ENCODE peak calls at places on chromosome 6, in five cellular contexts. V is IMR-90, P is K562, D is SK-N-SH, Q is GM12878. B is an unnamed sample.

GRCh38 chr6:110761371-110761770 is 53.9 kb downstream of the CDK19 start:
- DNase-seq in V (no peak), P (no peak), D (no peak), Q (no peak), B (no peak)

GRCh38 chr6:151917531-151918329 is 110.2 kb downstream of the ESR1 start:
- DNase-seq in V (no peak), P (no peak), D (no peak), Q (no peak), B (no peak)

GRCh38 chr6:133242761-133243590 is 1.8 kb downstream of the EYA4 start:
- DNase-seq in V (peak), P (no peak), D (peak), Q (no peak), B (peak)

GRCh38 chr6:159493888-159494632 is 199.0 kb downstream of the SOD2 start:
- DNase-seq in V (no peak), P (no peak), D (no peak), Q (no peak), B (no peak)

GRCh38 chr6:164859791-164860190 is 449.6 kb downstream of the C6orf118 start:
- DNase-seq in V (no peak), P (no peak), D (no peak), Q (no peak), B (no peak)

GRCh38 chr6:159203304-159204005 is 34.3 kb downstream of the FNDC1 start:
- DNase-seq in V (peak), P (no peak), D (no peak), Q (no peak), B (no peak)

GRCh38 chr6:101722481-101722880 is 329.0 kb downstream of the GRIK2 start:
- DNase-seq in V (no peak), P (no peak), D (no peak), Q (no peak), B (no peak)

GRCh38 chr6:44493593-44493992 is 106.1 kb downstream of the CDC5L start:
- DNase-seq in V (no peak), P (no peak), D (no peak), Q (no peak), B (no peak)

GRCh38 chr6:7914991-7915789 is 4.6 kb upstream of the TXNDC5 start:
- DNase-seq in V (peak), P (no peak), D (no peak), Q (no peak), B (no peak)

GRCh38 chr6:1952726-1953360 is 292.6 kb downstream of the GMDS start:
- DNase-seq in V (peak), P (no peak), D (no peak), Q (no peak), B (peak)

GRCh38 chr6:45677381-45677992 is 299.8 kb upstream of the SUPT3H start:
- DNase-seq in V (peak), P (no peak), D (no peak), Q (peak), B (no peak)

GRCh38 chr6:160996316-160996715 is 4.7 kb downstream of the MAP3K4 start:
- DNase-seq in V (no peak), P (no peak), D (no peak), Q (no peak), B (no peak)

GRCh38 chr6:1027795-1028569 is 283.9 kb upstream of the FOXQ1 start:
- DNase-seq in V (no peak), P (no peak), D (no peak), Q (no peak), B (no peak)

GRCh38 chr6:107656883-107657282 is 167.0 kb downstream of the SOBP start:
- DNase-seq in V (no peak), P (no peak), D (no peak), Q (no peak), B (no peak)

GRCh38 chr6:111119550-111120329 is 32.4 kb downstream of the SLC16A10 start:
- DNase-seq in V (peak), P (no peak), D (no peak), Q (no peak), B (no peak)

GRCh38 chr6:14108571-14109410 is 8.8 kb upstream of the CD83 start:
- DNase-seq in V (no peak), P (peak), D (no peak), Q (peak), B (no peak)

GRCh38 chr6:56399250-56399671 is 151.9 kb upstream of the COL21A1 start:
- DNase-seq in V (peak), P (no peak), D (no peak), Q (no peak), B (peak)

GRCh38 chr6:148954934-148955915 is 208.4 kb downstream of the UST start:
- DNase-seq in V (peak), P (no peak), D (no peak), Q (no peak), B (no peak)

GRCh38 chr6:166942393-166943168 is 13.8 kb downstream of the RNASET2 start:
- DNase-seq in V (peak), P (peak), D (peak), Q (no peak), B (no peak)

GRCh38 chr6:2753743-2754142 is 3.0 kb upstream of the MYLK4 start:
- DNase-seq in V (no peak), P (no peak), D (no peak), Q (no peak), B (no peak)

GRCh38 chr6:99833034-99833433 is 161.0 kb downstream of the MCHR2 start:
- DNase-seq in V (no peak), P (no peak), D (no peak), Q (no peak), B (no peak)

GRCh38 chr6:408148-408547 is 16.6 kb downstream of the IRF4 start:
- DNase-seq in V (no peak), P (no peak), D (no peak), Q (no peak), B (no peak)

GRCh38 chr6:119312441-119312840 is 37.1 kb downstream of the MAN1A1 start:
- DNase-seq in V (no peak), P (peak), D (no peak), Q (no peak), B (no peak)

GRCh38 chr6:5567352-5567751 is 306.0 kb downstream of the FARS2 start:
- DNase-seq in V (no peak), P (no peak), D (no peak), Q (peak), B (no peak)

GRCh38 chr6:1510239-1510638 is 99.5 kb upstream of the FOXC1 start:
- DNase-seq in V (no peak), P (no peak), D (no peak), Q (no peak), B (no peak)

GRCh38 chr6:166540631-166541331 is 45.7 kb downstream of the RAMACL start:
- DNase-seq in V (peak), P (peak), D (no peak), Q (peak), B (no peak)

GRCh38 chr6:93779086-93779858 is 359.9 kb upstream of the EPHA7 start:
- DNase-seq in V (no peak), P (no peak), D (no peak), Q (no peak), B (peak)

GRCh38 chr6:53943410-53943809 is 148.6 kb downstream of the LRRC1 start:
- DNase-seq in V (no peak), P (no peak), D (no peak), Q (no peak), B (no peak)

GRCh38 chr6:41073968-41074691 is 1.4 kb downstream of the NFYA start:
- DNase-seq in V (peak), P (peak), D (no peak), Q (no peak), B (no peak)

GRCh38 chr6:166672624-166673165 is 45.6 kb upstream of the RPS6KA2 start:
- DNase-seq in V (no peak), P (no peak), D (peak), Q (no peak), B (no peak)

GRCh38 chr6:89082439-89082838 is 1.9 kb downstream of the PNRC1 start:
- DNase-seq in V (peak), P (no peak), D (no peak), Q (no peak), B (no peak)

GRCh38 chr6:46191961-46192360 is 21.2 kb upstream of the ENPP5 start:
- DNase-seq in V (peak), P (no peak), D (no peak), Q (no peak), B (no peak)

GRCh38 chr6:28980137-28980796 is 24.8 kb downstream of the ZNF311 start:
- DNase-seq in V (no peak), P (peak), D (no peak), Q (no peak), B (no peak)

GRCh38 chr6:3610206-3610605 is 141.3 kb downstream of the PXDC1 start:
- DNase-seq in V (peak), P (no peak), D (no peak), Q (no peak), B (peak)

GRCh38 chr6:135280375-135281136 is 99.4 kb downstream of the MYB start:
- DNase-seq in V (peak), P (peak), D (peak), Q (no peak), B (no peak)

GRCh38 chr6:145453376-145453775 is 281.9 kb downstream of the EPM2A start:
- DNase-seq in V (no peak), P (no peak), D (peak), Q (no peak), B (no peak)

GRCh38 chr6:52261229-52261628 is 16.9 kb upstream of the IL17F start:
- DNase-seq in V (peak), P (no peak), D (no peak), Q (no peak), B (no peak)

GRCh38 chr6:52262620-52263344 is 18.5 kb upstream of the IL17F start:
- DNase-seq in V (no peak), P (no peak), D (no peak), Q (no peak), B (no peak)

GRCh38 chr6:52260634-52261033 is 16.3 kb upstream of the IL17F start:
- DNase-seq in V (no peak), P (no peak), D (no peak), Q (no peak), B (no peak)

GRCh38 chr6:52263709-52264320 is 19.5 kb upstream of the IL17F start:
- DNase-seq in V (peak), P (peak), D (peak), Q (no peak), B (peak)
- TF ChIP-seq RCOR1 in V (no peak), P (no peak), D (no peak), Q (no peak), B (no peak)

DNA sequence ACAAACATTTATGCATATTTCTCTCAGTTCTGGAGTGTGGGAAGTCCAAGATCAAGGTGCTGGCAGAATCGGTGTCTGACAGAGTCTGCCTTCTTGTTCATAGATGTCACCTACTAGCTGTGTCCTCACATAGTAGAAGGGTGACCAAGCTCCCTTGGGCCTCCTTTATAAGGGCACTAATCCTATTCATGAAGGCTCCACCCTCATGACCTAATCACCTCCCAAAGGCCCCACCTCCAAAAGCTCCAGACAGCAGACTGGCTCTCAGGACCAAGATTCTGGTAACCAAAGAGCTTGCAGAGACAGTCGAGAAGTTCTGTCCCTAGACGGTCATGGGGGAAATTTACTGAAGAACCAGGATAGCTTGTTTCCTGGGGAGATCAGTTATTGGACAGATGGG is 139.1 kb downstream of the COL9A1 start:
- DNase-seq in V (no peak), P (peak), D (no peak), Q (no peak), B (no peak)
- TF ChIP-seq RCOR1 in V (no peak), P (no peak), D (no peak), Q (no peak), B (no peak)

DNA sequence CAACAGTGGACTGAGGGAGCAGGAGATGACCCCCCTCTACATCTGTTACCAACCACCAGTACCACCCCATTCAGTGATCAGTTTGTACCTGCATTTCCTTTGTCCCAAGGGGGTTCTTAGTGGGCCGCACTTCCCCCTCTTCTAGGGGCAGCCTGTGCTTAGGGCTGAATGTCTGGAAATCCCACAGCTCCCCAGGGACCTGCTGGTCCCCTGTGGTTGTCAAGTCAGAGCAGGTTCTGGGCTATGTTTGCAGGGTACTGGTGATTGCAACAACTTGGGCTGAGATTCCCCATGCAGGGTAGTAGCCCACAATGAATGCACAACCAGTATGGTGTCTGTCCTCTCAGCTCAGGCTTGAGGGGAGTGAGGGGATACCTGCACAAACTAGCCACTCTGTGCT is 39.7 kb upstream of the COL10A1 start:
- DNase-seq in V (no peak), P (no peak), D (no peak), Q (peak), B (no peak)
- TF ChIP-seq RCOR1 in V (no peak), P (no peak), D (no peak), Q (no peak), B (no peak)

GRCh38 chr6:138229663-138230194 is 11.4 kb upstream of the PBOV1 start:
- DNase-seq in V (no peak), P (no peak), D (no peak), Q (no peak), B (no peak)

GRCh38 chr6:138230759-138231398 is 12.6 kb upstream of the PBOV1 start:
- DNase-seq in V (no peak), P (no peak), D (no peak), Q (no peak), B (no peak)

GRCh38 chr6:138234363-138234762 is 16.1 kb upstream of the PBOV1 start:
- DNase-seq in V (no peak), P (no peak), D (no peak), Q (no peak), B (no peak)

GRCh38 chr6:138229072-138229471 is 10.8 kb upstream of the PBOV1 start:
- DNase-seq in V (no peak), P (no peak), D (no peak), Q (no peak), B (no peak)

DNA sequence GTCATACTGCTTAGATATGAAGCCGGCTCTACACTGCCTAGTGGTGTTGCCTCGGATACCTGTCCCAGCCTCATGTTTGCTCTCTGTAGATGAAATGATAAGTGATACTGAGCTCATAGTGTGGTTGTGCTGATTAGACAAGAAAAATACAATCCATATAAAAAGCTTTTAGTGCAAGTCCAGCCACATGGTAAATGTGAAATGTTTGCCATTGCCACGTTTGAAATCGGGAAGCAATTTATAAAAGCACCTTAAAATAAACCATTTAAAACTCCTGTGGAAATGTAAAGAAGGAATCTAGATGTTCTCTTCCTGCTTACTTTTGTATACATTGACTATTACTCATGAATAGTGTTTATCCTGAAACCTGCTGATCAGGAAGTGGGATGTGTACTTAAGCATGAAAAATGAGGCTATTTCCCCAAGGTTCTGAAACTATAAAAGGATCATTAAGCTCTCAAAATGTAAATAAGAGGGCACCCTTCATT is 13.2 kb upstream of the PBOV1 start:
- DNase-seq in V (no peak), P (no peak), D (no peak), Q (no peak), B (no peak)
- TF ChIP-seq RCOR1 in V (no peak), P (no peak), D (no peak), Q (no peak), B (no peak)

DNA sequence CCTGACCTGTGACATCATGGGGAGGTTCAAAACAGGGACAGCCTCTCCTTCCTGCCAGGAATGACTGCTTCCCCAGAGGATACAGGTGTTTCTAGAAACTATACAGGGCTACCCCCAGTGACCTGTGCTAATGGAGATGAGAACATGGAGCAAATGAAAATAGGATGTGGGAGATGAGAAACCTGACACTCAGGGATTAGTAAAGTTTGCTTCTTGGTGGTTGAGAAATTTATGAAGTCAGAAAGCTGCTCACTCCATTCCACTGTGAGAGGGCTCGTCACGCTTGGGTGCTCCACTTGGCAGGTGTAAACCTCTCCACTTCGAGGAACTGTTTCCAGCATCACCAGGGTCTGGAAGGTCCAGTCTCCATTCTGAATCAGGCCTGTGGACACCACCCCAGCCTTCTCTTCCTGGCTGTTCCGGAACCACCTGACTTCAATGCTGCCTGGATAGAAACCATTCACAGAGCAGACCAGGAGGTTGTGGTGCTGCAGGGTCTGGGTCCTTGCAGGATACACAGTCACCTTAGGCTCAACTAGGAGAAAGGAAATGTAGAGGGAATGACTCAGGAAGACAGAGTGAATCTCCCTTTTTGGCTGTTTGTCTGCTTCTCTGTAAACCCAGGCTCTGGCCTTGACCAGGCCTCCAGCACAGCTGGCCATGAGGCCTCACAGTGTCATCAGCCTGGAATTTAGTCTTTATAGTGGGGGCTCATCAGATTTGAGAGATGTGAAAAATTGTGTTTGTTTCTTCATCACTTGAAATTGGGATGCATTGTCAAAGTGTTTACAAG is 10.8 kb downstream of the HLA-DRB5 start:
- DNase-seq in V (no peak), P (no peak), D (no peak), Q (no peak), B (no peak)
- TF ChIP-seq RCOR1 in V (no peak), P (no peak), D (no peak), Q (no peak), B (no peak)

DNA sequence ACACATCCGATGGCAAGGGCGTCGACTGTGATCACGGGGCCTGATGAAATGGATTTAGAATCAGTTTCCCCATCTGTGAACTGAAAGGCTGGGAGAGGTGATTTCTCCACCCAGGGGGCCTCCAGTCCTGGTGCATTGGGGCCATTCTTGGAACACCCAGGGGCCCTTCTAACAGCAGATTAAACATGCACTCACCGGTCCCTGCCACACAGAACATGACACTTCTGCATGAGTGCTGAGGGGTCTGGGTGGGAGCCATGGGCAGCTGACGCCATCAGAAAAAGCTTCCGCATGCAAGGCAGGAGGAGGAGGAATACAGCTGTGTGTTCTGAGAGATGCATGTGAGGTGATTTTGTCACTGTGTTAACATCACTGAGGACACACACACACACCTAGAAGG is 26.8 kb downstream of the DLL1 start:
- DNase-seq in V (no peak), P (no peak), D (no peak), Q (no peak), B (no peak)
- TF ChIP-seq RCOR1 in V (no peak), P (no peak), D (no peak), Q (no peak), B (no peak)

GRCh38 chr6:16873698-16874097 is 112.4 kb upstream of the ATXN1 start:
- DNase-seq in V (no peak), P (no peak), D (no peak), Q (no peak), B (no peak)
- TF ChIP-seq RCOR1 in V (no peak), P (no peak), D (no peak), Q (no peak), B (no peak)

GRCh38 chr6:37868447-37868825 is 48.9 kb downstream of the ZFAND3 start:
- DNase-seq in V (peak), P (no peak), D (no peak), Q (no peak), B (no peak)
- TF ChIP-seq RCOR1 in V (no peak), P (no peak), D (no peak), Q (no peak), B (no peak)

DNA sequence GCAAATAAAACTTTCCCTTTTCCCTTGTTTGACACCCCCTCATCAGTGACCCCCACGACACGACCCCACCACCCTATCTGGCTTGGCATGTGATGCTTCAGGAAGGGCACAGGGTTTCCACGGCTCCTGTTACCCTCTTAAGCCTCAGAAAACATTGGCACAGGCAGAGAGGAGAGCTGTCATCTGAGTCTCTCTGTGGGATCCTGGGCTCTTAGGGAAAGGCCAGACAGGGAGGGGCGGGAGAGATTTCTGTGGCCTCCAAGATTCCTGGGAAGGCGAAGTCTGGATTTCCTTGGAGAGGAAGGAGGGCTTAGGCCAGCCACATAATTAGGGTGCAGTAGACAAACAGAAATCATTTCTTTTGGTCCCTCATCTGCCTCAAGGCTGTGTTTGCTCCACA is 191.7 kb upstream of the SNX9 start:
- DNase-seq in V (peak), P (no peak), D (no peak), Q (no peak), B (no peak)
- TF ChIP-seq RCOR1 in V (no peak), P (no peak), D (no peak), Q (no peak), B (no peak)

B was measured in A549.